ENCODE peak calls at places on chromosomes 13 and 19, in six cellular contexts. T is natural killer cell; U is fibroblast of gingiva; F is islet precursor cell; M is activated T-cell treated with anti-CD3 and anti-CD28 coated beads, Interleukin-2, amount 50 U/mL, for 72 hours; D is SW480. S is an unnamed sample.

GRCh38 chr19:30227071-30227621 is 145.0 kb upstream of the ZNF536 start:
- DNase-seq in T (no peak), U (no peak), F (peak; percentile 61), M (no peak), D (no peak), S (no peak)

GRCh38 chr13:58721273-58721672 is 1089.7 kb downstream of the PCDH17 start:
- DNase-seq in T (no peak), U (no peak), F (no peak), M (no peak), D (no peak), S (no peak)

GRCh38 chr13:31394491-31394890 is 194.7 kb downstream of the B3GLCT start:
- DNase-seq in T (no peak), U (no peak), F (no peak), M (no peak), D (peak; percentile 48), S (no peak)

GRCh38 chr19:56595548-56595899 is 422 bp downstream of the ZNF71 start:
- DNase-seq in T (no peak), U (peak; percentile 5), F (no peak), M (no peak), D (no peak), S (no peak)

GRCh38 chr19:15161028-15161984 is 39.5 kb downstream of the NOTCH3 start:
- DNase-seq in T (no peak), U (no peak), F (no peak), M (no peak), D (peak; percentile 52), S (peak; percentile 78)

GRCh38 chr19:50315773-50316448 is 13.3 kb downstream of the KCNC3 start:
- DNase-seq in T (no peak), U (no peak), F (peak; percentile 86), M (peak; percentile 44), D (no peak), S (peak; percentile 88)

GRCh38 chr19:611506-611869 is 21.8 kb downstream of the HCN2 start:
- DNase-seq in T (peak; percentile 48), U (peak; percentile 63), F (peak; percentile 46), M (peak; percentile 87), D (no peak), S (no peak)

GRCh38 chr19:11887618-11888531 is at the start of gene ZNF69:
- DNase-seq in T (peak; percentile 63), U (peak; percentile 51), F (peak; percentile 98), M (peak; percentile 65), D (peak; percentile 91), S (peak; percentile 74)

GRCh38 chr19:31149306-31149975 is 199.8 kb downstream of the TSHZ3 start:
- DNase-seq in T (no peak), U (no peak), F (no peak), M (no peak), D (no peak), S (no peak)

GRCh38 chr19:42092350-42092749 is 16.4 kb downstream of the ZNF574 start:
- DNase-seq in T (no peak), U (no peak), F (no peak), M (peak; percentile 59), D (peak; percentile 70), S (no peak)

GRCh38 chr19:38263696-38264485 is 482 bp upstream of the SPINT2 start:
- DNase-seq in T (no peak), U (peak; percentile 20), F (peak; percentile 99), M (peak; percentile 82), D (peak; percentile 99), S (peak; percentile 84)

GRCh38 chr19:8334458-8335342 is 8.4 kb downstream of the KANK3 start:
- DNase-seq in T (no peak), U (peak; percentile 49), F (peak; percentile 84), M (peak; percentile 64), D (peak; percentile 73), S (peak; percentile 78)

S was measured in GM13976.